ENCODE peak calls at places on chromosome 22, in ten cellular contexts. One of them, this sample, is unnamed.

GRCh38 chr22:39078329-39078728 is 1.3 kb downstream of the APOBEC3G start:
- DNase-seq in gastrocnemius medialis: no peak
- DNase-seq in brain microvascular endothelial cell: no peak
- DNase-seq in mammary epithelial cell: no peak
- DNase-seq in dorsolateral prefrontal cortex: no peak
- DNase-seq in right atrium auricular region: no peak
- DNase-seq in psoas muscle: peak; percentile 46
- DNase-seq in neural progenitor cell: no peak
- DNase-seq in cardiac muscle cell: no peak
- DNase-seq in tibial nerve: no peak
- DNase-seq in this sample: no peak

GRCh38 chr22:20021196-20022181 is 579 bp downstream of the TANGO2 start:
- DNase-seq in tibial nerve: no peak
- DNase-seq in mammary epithelial cell: no peak
- DNase-seq in dorsolateral prefrontal cortex: peak; percentile 47
- DNase-seq in right atrium auricular region: peak; percentile 82
- DNase-seq in cardiac muscle cell: peak; percentile 45
- DNase-seq in brain microvascular endothelial cell: no peak
- DNase-seq in gastrocnemius medialis: peak; percentile 88
- DNase-seq in psoas muscle: peak; percentile 91
- DNase-seq in neural progenitor cell: peak; percentile 47
- DNase-seq in this sample: no peak

GRCh38 chr22:41687901-41688364 is 734 bp downstream of the SNU13 start:
- DNase-seq in right atrium auricular region: no peak
- DNase-seq in mammary epithelial cell: peak; percentile 35
- DNase-seq in brain microvascular endothelial cell: no peak
- DNase-seq in dorsolateral prefrontal cortex: no peak
- DNase-seq in tibial nerve: no peak
- DNase-seq in psoas muscle: peak; percentile 65
- DNase-seq in cardiac muscle cell: peak; percentile 62
- DNase-seq in gastrocnemius medialis: no peak
- DNase-seq in neural progenitor cell: peak; percentile 54
- DNase-seq in this sample: peak; percentile 49

GRCh38 chr22:22348127-22348814 is 103.7 kb downstream of the VPREB1 start:
- DNase-seq in gastrocnemius medialis: no peak
- DNase-seq in mammary epithelial cell: no peak
- DNase-seq in brain microvascular endothelial cell: no peak
- DNase-seq in psoas muscle: no peak
- DNase-seq in cardiac muscle cell: no peak
- DNase-seq in right atrium auricular region: no peak
- DNase-seq in neural progenitor cell: peak; percentile 75
- DNase-seq in tibial nerve: no peak
- DNase-seq in dorsolateral prefrontal cortex: no peak
- DNase-seq in this sample: no peak

GRCh38 chr22:27135582-27135981 is 478.2 kb downstream of the MIAT start:
- DNase-seq in right atrium auricular region: no peak
- DNase-seq in cardiac muscle cell: peak; percentile 16
- DNase-seq in brain microvascular endothelial cell: peak; percentile 74
- DNase-seq in dorsolateral prefrontal cortex: no peak
- DNase-seq in gastrocnemius medialis: no peak
- DNase-seq in mammary epithelial cell: no peak
- DNase-seq in tibial nerve: no peak
- DNase-seq in neural progenitor cell: no peak
- DNase-seq in psoas muscle: no peak
- DNase-seq in this sample: no peak

GRCh38 chr22:42608481-42609361 is 6.0 kb downstream of the POLDIP3 start:
- DNase-seq in cardiac muscle cell: no peak
- DNase-seq in dorsolateral prefrontal cortex: no peak
- DNase-seq in brain microvascular endothelial cell: peak; percentile 63
- DNase-seq in right atrium auricular region: no peak
- DNase-seq in psoas muscle: no peak
- DNase-seq in neural progenitor cell: peak; percentile 31
- DNase-seq in tibial nerve: no peak
- DNase-seq in gastrocnemius medialis: no peak
- DNase-seq in mammary epithelial cell: peak; percentile 89
- DNase-seq in this sample: no peak

GRCh38 chr22:49934144-49934890 is 15.9 kb downstream of the CRELD2 start:
- DNase-seq in cardiac muscle cell: no peak
- DNase-seq in brain microvascular endothelial cell: no peak
- DNase-seq in right atrium auricular region: no peak
- DNase-seq in gastrocnemius medialis: peak; percentile 67
- DNase-seq in mammary epithelial cell: no peak
- DNase-seq in psoas muscle: peak; percentile 90
- DNase-seq in neural progenitor cell: no peak
- DNase-seq in dorsolateral prefrontal cortex: no peak
- DNase-seq in tibial nerve: no peak
- DNase-seq in this sample: peak; percentile 70

GRCh38 chr22:46612904-46613605 is 7.1 kb upstream of the GRAMD4 start:
- DNase-seq in dorsolateral prefrontal cortex: no peak
- DNase-seq in psoas muscle: no peak
- DNase-seq in right atrium auricular region: no peak
- DNase-seq in mammary epithelial cell: no peak
- DNase-seq in brain microvascular endothelial cell: no peak
- DNase-seq in cardiac muscle cell: peak; percentile 49
- DNase-seq in tibial nerve: no peak
- DNase-seq in gastrocnemius medialis: no peak
- DNase-seq in neural progenitor cell: no peak
- DNase-seq in this sample: no peak

GRCh38 chr22:30310881-30311771 is 15.6 kb downstream of the TBC1D10A start:
- DNase-seq in psoas muscle: peak; percentile 76
- DNase-seq in gastrocnemius medialis: peak; percentile 43
- DNase-seq in tibial nerve: peak; percentile 75
- DNase-seq in right atrium auricular region: peak; percentile 84
- DNase-seq in mammary epithelial cell: peak; percentile 61
- DNase-seq in neural progenitor cell: no peak
- DNase-seq in brain microvascular endothelial cell: no peak
- DNase-seq in cardiac muscle cell: peak; percentile 42
- DNase-seq in dorsolateral prefrontal cortex: no peak
- DNase-seq in this sample: peak; percentile 90
- H3K4me3 ChIP-seq in psoas muscle: no peak overlapping the region
- H3K4me3 ChIP-seq in gastrocnemius medialis: no peak overlapping the region
- H3K4me3 ChIP-seq in tibial nerve: peak overlapping the region; percentile 4
- H3K4me3 ChIP-seq in right atrium auricular region: no peak overlapping the region
- H3K4me3 ChIP-seq in mammary epithelial cell: no peak overlapping the region
- H3K4me3 ChIP-seq in neural progenitor cell: no peak overlapping the region
- H3K4me3 ChIP-seq in brain microvascular endothelial cell: no peak overlapping the region
- H3K4me3 ChIP-seq in cardiac muscle cell: no peak overlapping the region
- H3K4me3 ChIP-seq in dorsolateral prefrontal cortex: no peak overlapping the region
- H3K4me3 ChIP-seq in this sample: no peak overlapping the region

GRCh38 chr22:17268501-17269223 is 49.4 kb upstream of the ADA2 start:
- DNase-seq in cardiac muscle cell: no peak
- DNase-seq in gastrocnemius medialis: no peak
- DNase-seq in right atrium auricular region: no peak
- DNase-seq in psoas muscle: no peak
- DNase-seq in tibial nerve: no peak
- DNase-seq in mammary epithelial cell: no peak
- DNase-seq in brain microvascular endothelial cell: no peak
- DNase-seq in dorsolateral prefrontal cortex: no peak
- DNase-seq in neural progenitor cell: peak; percentile 56
- DNase-seq in this sample: no peak
- TF ChIP-seq CTCF in cardiac muscle cell: peak; percentile 12
- TF ChIP-seq CTCF in gastrocnemius medialis: peak; percentile 25
- TF ChIP-seq CTCF in right atrium auricular region: no peak
- TF ChIP-seq CTCF in psoas muscle: peak; percentile 16
- TF ChIP-seq CTCF in tibial nerve: no peak
- TF ChIP-seq CTCF in mammary epithelial cell: no peak
- TF ChIP-seq CTCF in brain microvascular endothelial cell: peak; percentile 6
- TF ChIP-seq CTCF in dorsolateral prefrontal cortex: no peak
- TF ChIP-seq CTCF in neural progenitor cell: peak; percentile 60
- TF ChIP-seq CTCF in this sample: no peak

GRCh38 chr22:31077681-31078080 is 3.4 kb upstream of the SMTN start:
- DNase-seq in neural progenitor cell: no peak
- DNase-seq in dorsolateral prefrontal cortex: no peak
- DNase-seq in psoas muscle: no peak
- DNase-seq in brain microvascular endothelial cell: no peak
- DNase-seq in gastrocnemius medialis: no peak
- DNase-seq in right atrium auricular region: no peak
- DNase-seq in tibial nerve: no peak
- DNase-seq in cardiac muscle cell: no peak
- DNase-seq in mammary epithelial cell: no peak
- DNase-seq in this sample: no peak

GRCh38 chr22:31081963-31082605 is 966 bp downstream of the SMTN start:
- DNase-seq in mammary epithelial cell: peak; percentile 84
- DNase-seq in psoas muscle: no peak
- DNase-seq in neural progenitor cell: no peak
- DNase-seq in right atrium auricular region: no peak
- DNase-seq in gastrocnemius medialis: no peak
- DNase-seq in brain microvascular endothelial cell: peak; percentile 44
- DNase-seq in dorsolateral prefrontal cortex: no peak
- DNase-seq in tibial nerve: no peak
- DNase-seq in cardiac muscle cell: no peak
- DNase-seq in this sample: no peak

GRCh38 chr22:31080848-31081649 is at the start of gene SMTN:
- DNase-seq in cardiac muscle cell: peak; percentile 97
- DNase-seq in psoas muscle: peak; percentile 95
- DNase-seq in tibial nerve: peak; percentile 88
- DNase-seq in brain microvascular endothelial cell: peak; percentile 80
- DNase-seq in neural progenitor cell: peak; percentile 97
- DNase-seq in right atrium auricular region: peak; percentile 94
- DNase-seq in dorsolateral prefrontal cortex: peak; percentile 57
- DNase-seq in gastrocnemius medialis: peak; percentile 83
- DNase-seq in mammary epithelial cell: peak; percentile 90
- DNase-seq in this sample: peak; percentile 94

GRCh38 chr22:31080164-31080847 is 812 bp upstream of the SMTN start:
- DNase-seq in mammary epithelial cell: no peak
- DNase-seq in cardiac muscle cell: no peak
- DNase-seq in tibial nerve: no peak
- DNase-seq in neural progenitor cell: no peak
- DNase-seq in dorsolateral prefrontal cortex: no peak
- DNase-seq in psoas muscle: no peak
- DNase-seq in gastrocnemius medialis: no peak
- DNase-seq in brain microvascular endothelial cell: no peak
- DNase-seq in right atrium auricular region: no peak
- DNase-seq in this sample: no peak

DNA sequence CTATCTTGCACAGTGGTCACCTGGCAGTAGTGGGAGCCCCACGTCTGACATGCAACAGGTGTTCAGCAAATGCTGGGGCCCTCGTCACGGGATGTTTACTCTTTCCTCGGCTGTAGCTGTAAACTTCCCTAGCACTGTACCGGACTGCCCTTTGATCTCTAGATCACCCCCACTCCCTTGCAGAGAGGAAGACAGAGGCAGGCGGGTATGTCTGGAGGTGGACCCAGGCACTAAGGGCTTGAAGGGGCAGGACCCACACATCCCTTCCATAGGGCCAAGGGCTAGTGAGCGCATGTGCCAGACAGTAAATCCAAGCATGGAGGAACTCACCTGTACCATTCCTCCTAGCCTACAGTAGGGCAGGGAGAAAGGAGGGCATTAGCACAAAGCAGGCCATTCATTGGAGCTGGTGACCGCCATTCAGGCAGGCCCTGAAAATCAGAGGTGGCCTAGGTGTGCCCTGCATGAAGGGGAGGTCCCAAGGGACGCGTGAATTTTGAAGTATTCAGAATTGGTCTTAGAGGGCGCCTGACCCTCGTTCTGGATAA is 1.9 kb upstream of the SMTN start:
- DNase-seq in dorsolateral prefrontal cortex: no peak
- DNase-seq in mammary epithelial cell: no peak
- DNase-seq in tibial nerve: no peak
- DNase-seq in psoas muscle: no peak
- DNase-seq in neural progenitor cell: no peak
- DNase-seq in gastrocnemius medialis: no peak
- DNase-seq in brain microvascular endothelial cell: no peak
- DNase-seq in right atrium auricular region: no peak
- DNase-seq in cardiac muscle cell: no peak
- DNase-seq in this sample: no peak
- H3K27ac ChIP-seq in dorsolateral prefrontal cortex: no peak overlapping the region
- H3K27ac ChIP-seq in mammary epithelial cell: no peak overlapping the region
- H3K27ac ChIP-seq in tibial nerve: peak overlapping the region; percentile 18
- H3K27ac ChIP-seq in psoas muscle: no peak overlapping the region
- H3K27ac ChIP-seq in neural progenitor cell: no peak overlapping the region
- H3K27ac ChIP-seq in gastrocnemius medialis: no peak overlapping the region
- H3K27ac ChIP-seq in brain microvascular endothelial cell: no peak overlapping the region
- H3K27ac ChIP-seq in right atrium auricular region: no peak overlapping the region
- H3K27ac ChIP-seq in cardiac muscle cell: no peak overlapping the region
- H3K27ac ChIP-seq in this sample: no peak overlapping the region

GRCh38 chr22:37235897-37236607 is 8.0 kb downstream of the RAC2 start:
- DNase-seq in tibial nerve: no peak
- DNase-seq in neural progenitor cell: no peak
- DNase-seq in mammary epithelial cell: no peak
- DNase-seq in gastrocnemius medialis: no peak
- DNase-seq in dorsolateral prefrontal cortex: no peak
- DNase-seq in brain microvascular endothelial cell: no peak
- DNase-seq in right atrium auricular region: no peak
- DNase-seq in psoas muscle: peak; percentile 6
- DNase-seq in cardiac muscle cell: no peak
- DNase-seq in this sample: no peak
- H3K4me3 ChIP-seq in tibial nerve: no peak overlapping the region
- H3K4me3 ChIP-seq in neural progenitor cell: no peak overlapping the region
- H3K4me3 ChIP-seq in mammary epithelial cell: no peak overlapping the region
- H3K4me3 ChIP-seq in gastrocnemius medialis: no peak overlapping the region
- H3K4me3 ChIP-seq in dorsolateral prefrontal cortex: no peak overlapping the region
- H3K4me3 ChIP-seq in brain microvascular endothelial cell: no peak overlapping the region
- H3K4me3 ChIP-seq in right atrium auricular region: no peak overlapping the region
- H3K4me3 ChIP-seq in psoas muscle: no peak overlapping the region
- H3K4me3 ChIP-seq in cardiac muscle cell: no peak overlapping the region
- H3K4me3 ChIP-seq in this sample: no peak overlapping the region